ENCODE peak calls at places on chromosomes 2 and 18, in ten cellular contexts. G is Peyer's patch, R is sigmoid colon, M is heart left ventricle, S is IMR-90, O is gastrocnemius medialis, N is body of pancreas, P is A549, B is adrenal gland, W is right lobe of liver. Y is an unnamed sample.

GRCh38 chr2:118658581-118659248 is 188.7 kb downstream of the EN1 start:
- DNase-seq in R (no peak), B (no peak), G (no peak), O (no peak), W (no peak), P (no peak), S (no peak), M (no peak), N (no peak), Y (no peak)

GRCh38 chr2:239920616-239921365 is 104.4 kb downstream of the NDUFA10 start:
- DNase-seq in M (no peak), R (no peak), O (no peak), B (no peak), N (no peak), G (peak), S (no peak), W (peak), P (no peak), Y (no peak)

GRCh38 chr2:218429951-218430692 is 11.2 kb downstream of the VIL1 start:
- DNase-seq in G (peak), P (no peak), M (no peak), R (peak), O (no peak), S (no peak), W (no peak), B (no peak), N (no peak), Y (no peak)

GRCh38 chr18:57715073-57715472 is 88.0 kb downstream of the ATP8B1 start:
- DNase-seq in O (no peak), W (no peak), N (no peak), M (no peak), R (no peak), B (no peak), G (no peak), P (no peak), S (no peak), Y (no peak)

GRCh38 chr18:48814490-48815181 is 136.1 kb downstream of the SMAD7 start:
- DNase-seq in M (no peak), O (peak), B (no peak), G (peak), S (peak), P (no peak), W (peak), N (no peak), R (peak), Y (no peak)

GRCh38 chr2:223041527-223042109 is 10.4 kb upstream of the KCNE4 start:
- DNase-seq in M (peak), N (peak), B (peak), S (peak), O (peak), G (no peak), R (peak), P (peak), W (no peak), Y (peak)

GRCh38 chr2:237700583-237701032 is 73.2 kb downstream of the LRRFIP1 start:
- DNase-seq in S (peak), M (peak), G (no peak), W (no peak), N (no peak), R (peak), B (no peak), O (peak), P (no peak), Y (no peak)

GRCh38 chr18:68979737-68980136 is 181.9 kb downstream of the CCDC102B start:
- DNase-seq in N (no peak), P (no peak), W (no peak), R (no peak), M (no peak), G (no peak), S (no peak), B (no peak), O (no peak), Y (no peak)

GRCh38 chr18:42517896-42518295 is 562.9 kb downstream of the PIK3C3 start:
- DNase-seq in S (no peak), R (no peak), G (no peak), M (no peak), N (no peak), W (no peak), O (no peak), P (no peak), B (no peak), Y (no peak)

GRCh38 chr2:236366049-236366387 is 101.8 kb upstream of the ASB18 start:
- DNase-seq in R (no peak), G (no peak), W (no peak), M (no peak), B (no peak), S (no peak), N (no peak), O (no peak), P (no peak), Y (no peak)

GRCh38 chr2:189679224-189679623 is 4.8 kb downstream of the ANKAR start:
- DNase-seq in M (no peak), R (no peak), N (no peak), G (no peak), B (no peak), S (peak), P (no peak), W (no peak), O (no peak), Y (no peak)

GRCh38 chr2:180577567-180577966 is 402.8 kb upstream of the UBE2E3 start:
- DNase-seq in W (no peak), B (no peak), G (no peak), O (no peak), M (no peak), N (no peak), R (no peak), P (no peak), S (no peak), Y (no peak)

GRCh38 chr2:8252997-8253694 is 428.7 kb upstream of the ID2 start:
- DNase-seq in M (no peak), B (peak), W (no peak), P (no peak), R (no peak), S (no peak), O (peak), G (no peak), N (no peak), Y (no peak)

GRCh38 chr2:73487112-73487657 is 101.5 kb downstream of the ALMS1 start:
- DNase-seq in M (no peak), S (no peak), P (no peak), R (no peak), G (no peak), N (no peak), O (no peak), B (no peak), W (no peak), Y (no peak)

GRCh38 chr18:58362027-58362575 is 266.8 kb downstream of the ALPK2 start:
- DNase-seq in W (no peak), B (peak), S (peak), M (peak), O (no peak), P (peak), R (peak), N (no peak), G (no peak), Y (peak)

GRCh38 chr2:152395132-152396024 is 60.4 kb downstream of the FMNL2 start:
- DNase-seq in M (no peak), S (peak), P (no peak), N (no peak), O (no peak), B (no peak), G (no peak), R (no peak), W (no peak), Y (no peak)

GRCh38 chr2:3689998-3690748 is 13.2 kb upstream of the DCDC2C start:
- DNase-seq in N (no peak), S (no peak), W (no peak), B (no peak), O (no peak), P (no peak), M (no peak), G (no peak), R (no peak), Y (no peak)

GRCh38 chr2:240989451-240990265 is 8.8 kb upstream of the SNED1 start:
- DNase-seq in M (peak), R (peak), N (peak), G (peak), S (peak), P (peak), O (peak), W (peak), B (peak), Y (peak)

GRCh38 chr2:202965810-202966454 is 48.7 kb upstream of the NBEAL1 start:
- DNase-seq in S (peak), R (no peak), O (no peak), M (no peak), G (no peak), W (no peak), P (peak), B (peak), N (no peak), Y (no peak)

GRCh38 chr2:164896226-164896625 is 54.6 kb upstream of the COBLL1 start:
- DNase-seq in G (no peak), M (no peak), N (no peak), R (no peak), O (no peak), S (peak), W (no peak), P (no peak), B (peak), Y (no peak)

GRCh38 chr2:30300456-30301221 is 69.3 kb downstream of the LBH start:
- DNase-seq in S (peak), W (no peak), O (no peak), M (peak), B (peak), G (no peak), N (no peak), R (no peak), P (peak), Y (no peak)

GRCh38 chr2:15547100-15547499 is 14.0 kb downstream of the NBAS start:
- DNase-seq in N (no peak), O (no peak), P (no peak), B (no peak), M (no peak), S (peak), W (no peak), R (no peak), G (no peak), Y (no peak)

GRCh38 chr2:235937092-235937491 is 231.1 kb downstream of the GBX2 start:
- DNase-seq in N (no peak), G (no peak), W (no peak), P (no peak), R (peak), B (no peak), M (no peak), O (no peak), S (no peak), Y (no peak)

GRCh38 chr2:159933040-159933726 is 129.2 kb downstream of the PLA2R1 start:
- DNase-seq in W (no peak), P (no peak), B (no peak), R (no peak), O (no peak), M (no peak), N (no peak), S (no peak), G (no peak), Y (no peak)

GRCh38 chr2:218694405-218695145 is 16.1 kb upstream of the TTLL4 start:
- DNase-seq in G (no peak), M (no peak), O (no peak), R (no peak), S (peak), W (no peak), P (no peak), N (no peak), B (no peak), Y (no peak)

GRCh38 chr2:72034353-72035095 is 113.1 kb downstream of the CYP26B1 start:
- DNase-seq in M (no peak), W (no peak), R (no peak), P (no peak), O (no peak), B (no peak), N (no peak), G (no peak), S (no peak), Y (no peak)

DNA sequence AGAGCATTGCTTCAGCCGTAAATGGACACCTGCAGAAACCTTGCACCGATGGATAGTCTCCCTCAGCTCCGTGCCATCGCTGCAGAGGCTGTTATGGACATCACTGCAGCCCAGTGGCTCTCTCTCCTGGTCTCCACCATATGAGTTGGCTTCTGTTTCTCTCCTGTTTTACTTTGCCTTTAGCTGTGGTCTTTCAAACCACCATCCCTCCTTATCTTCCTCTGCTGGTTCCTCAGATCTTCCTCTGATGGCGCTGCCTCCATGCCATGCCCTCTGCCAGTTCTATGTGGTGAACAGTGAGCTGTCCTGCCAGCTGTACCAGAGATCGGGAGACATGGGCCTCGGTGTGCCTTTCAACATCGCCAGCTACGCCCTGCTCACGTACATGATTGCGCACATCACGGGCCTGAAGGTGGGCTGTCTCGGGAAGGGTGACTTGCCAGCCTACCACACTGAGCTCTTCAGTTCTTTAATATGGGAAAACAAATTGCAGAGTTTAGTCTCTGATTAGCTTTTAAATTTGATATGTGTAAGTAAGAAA is 13.1 kb downstream of the TYMS start:
- DNase-seq in B (no peak), O (no peak), S (no peak), N (no peak), R (no peak), G (no peak), P (no peak), M (no peak), W (no peak), Y (no peak)
- TF ChIP-seq POLR2A in B (no peak), O (no peak), S (no peak), N (no peak), R (no peak), G (no peak), P (no peak), M (no peak), W (no peak), Y (no peak)

DNA sequence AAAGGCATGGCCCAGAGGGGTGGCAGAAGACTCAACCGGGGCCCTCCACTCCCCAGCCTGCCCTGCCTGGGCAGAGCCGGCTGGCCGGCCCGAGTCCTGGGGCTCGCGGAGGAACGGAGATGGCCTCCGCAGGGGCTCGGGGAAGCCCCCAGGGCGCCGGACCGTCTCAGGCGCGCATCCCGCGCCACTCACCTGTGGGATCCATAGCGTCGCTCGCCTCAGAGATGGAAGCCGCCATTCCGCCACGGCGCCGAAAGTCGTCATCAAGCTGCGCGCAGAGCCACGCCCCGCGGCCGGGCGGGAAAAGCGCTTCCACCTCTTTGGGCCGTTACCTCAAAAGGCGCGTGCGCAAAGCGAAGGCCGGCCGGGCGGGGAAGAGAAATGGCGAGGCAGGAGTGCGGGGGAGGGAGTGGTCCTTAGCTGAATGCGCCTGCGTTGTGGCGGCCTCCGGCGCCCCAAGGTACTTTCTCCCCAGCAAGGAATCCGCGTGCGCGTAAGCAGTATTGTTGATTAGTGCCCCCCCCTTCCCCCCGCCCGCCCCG is at the start of gene SMPD4:
- DNase-seq in O (peak), P (peak), B (peak), S (peak), R (peak), M (peak), N (peak), G (peak), W (peak), Y (peak)
- TF ChIP-seq POLR2A in O (no peak), P (peak), B (peak), S (peak), R (peak), M (no peak), N (peak), G (peak), W (peak), Y (peak)

DNA sequence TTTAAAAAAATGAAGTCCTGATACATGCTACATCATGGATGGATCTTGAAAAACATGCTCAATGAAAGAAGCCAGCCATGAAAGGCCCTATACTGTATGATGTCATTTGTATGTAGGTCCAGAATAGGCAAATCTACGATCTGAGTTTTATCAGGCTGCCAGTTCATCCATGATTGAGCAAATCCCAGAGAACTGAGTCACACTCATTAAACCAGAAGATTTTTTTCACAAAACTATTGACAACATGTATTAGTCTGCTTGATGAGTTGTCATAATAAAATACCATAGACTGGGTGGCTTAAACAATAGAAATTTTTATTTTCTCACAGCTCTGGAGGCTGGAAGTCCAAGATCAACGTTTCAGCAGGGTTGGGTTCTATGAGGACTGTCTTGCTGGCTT is 130.7 kb downstream of the MREG start:
- DNase-seq in O (no peak), M (no peak), G (no peak), R (no peak), P (no peak), S (peak), B (no peak), W (no peak), N (no peak), Y (no peak)
- TF ChIP-seq POLR2A in O (no peak), M (no peak), G (no peak), R (no peak), P (no peak), S (no peak), B (no peak), W (no peak), N (no peak), Y (no peak)

GRCh38 chr2:25618676-25619075 is 54.7 kb downstream of the DTNB start:
- DNase-seq in R (no peak), W (no peak), S (peak), B (no peak), M (no peak), N (no peak), O (no peak), G (no peak), P (peak), Y (peak)

GRCh38 chr2:25615920-25616319 is 57.5 kb downstream of the DTNB start:
- DNase-seq in M (no peak), N (no peak), P (no peak), O (no peak), S (no peak), B (no peak), R (no peak), G (no peak), W (no peak), Y (no peak)

GRCh38 chr2:25619187-25619586 is 54.2 kb downstream of the DTNB start:
- DNase-seq in O (no peak), W (no peak), S (no peak), M (no peak), N (no peak), R (no peak), B (no peak), G (no peak), P (no peak), Y (no peak)

GRCh38 chr2:25620077-25620476 is 53.3 kb downstream of the DTNB start:
- DNase-seq in P (no peak), S (no peak), G (no peak), R (no peak), O (no peak), M (no peak), W (no peak), B (no peak), N (no peak), Y (no peak)

GRCh38 chr2:25617948-25618646 is 55.3 kb downstream of the DTNB start:
- DNase-seq in R (no peak), P (no peak), G (no peak), S (peak), N (no peak), M (peak), O (no peak), B (peak), W (no peak), Y (peak)
- TF ChIP-seq POLR2A in R (no peak), P (no peak), G (no peak), S (no peak), N (no peak), M (no peak), O (no peak), B (no peak), W (no peak), Y (no peak)

DNA sequence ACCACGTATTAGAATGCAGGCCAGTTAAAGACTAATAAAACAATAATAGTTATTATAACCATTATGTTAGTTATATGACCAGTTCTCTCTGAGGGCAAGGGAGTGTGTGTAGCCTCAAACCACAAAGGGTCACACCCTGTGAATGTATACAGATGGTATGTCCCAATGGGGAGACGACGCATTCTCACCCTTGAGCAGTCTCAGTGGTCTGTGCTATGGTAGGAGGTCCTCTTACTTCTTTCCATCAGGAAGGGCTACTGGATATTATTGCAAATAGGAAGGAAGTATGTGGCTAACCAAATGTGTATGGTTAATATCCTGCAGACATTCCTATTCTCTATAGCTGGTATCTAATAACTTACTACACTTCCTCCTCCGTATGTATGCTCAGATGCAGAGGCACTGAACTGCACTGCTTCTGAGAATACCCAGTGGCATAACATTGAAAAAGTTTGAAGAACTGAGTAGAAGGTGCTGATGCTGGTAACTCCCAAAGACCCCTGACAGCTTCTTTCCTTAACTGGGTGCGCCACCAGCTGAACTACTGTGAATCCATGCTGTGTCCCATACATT is 306.7 kb upstream of the CCDC68 start:
- DNase-seq in S (peak), W (no peak), O (no peak), R (no peak), M (no peak), B (no peak), P (no peak), N (no peak), G (no peak), Y (no peak)
- TF ChIP-seq POLR2A in S (no peak), W (no peak), O (no peak), R (no peak), M (no peak), B (no peak), P (no peak), N (no peak), G (no peak), Y (no peak)